ENCODE peak calls at places on chromosomes 16 and 17, in seven cellular contexts. Q is heart left ventricle; I is CD8-positive, alpha-beta T cell; C is tibial nerve; K is C1 segment of cervical spinal cord; B is NCI-H446; W is NCI-H2029 treated with DMSO at 0.1 percent for 48 hours. L is an unnamed sample.

GRCh38 chr17:39197380-39198185 is at the start of gene CACNB1:
- DNase-seq in Q (peak; percentile 89), I (peak; percentile 75), C (peak; percentile 64), K (peak; percentile 34), B (peak; percentile 67), W (no peak), L (no peak)

GRCh38 chr16:28163699-28164584 is 47.8 kb downstream of the XPO6 start:
- DNase-seq in Q (no peak), I (no peak), C (no peak), K (no peak), B (no peak), W (no peak), L (no peak)

GRCh38 chr17:9905902-9906301 is 831 bp upstream of the RCVRN start:
- DNase-seq in Q (peak; percentile 73), I (no peak), C (peak; percentile 54), K (no peak), B (no peak), W (no peak), L (no peak)

GRCh38 chr16:77899416-77899815 is 111.1 kb downstream of the VAT1L start:
- DNase-seq in Q (no peak), I (no peak), C (no peak), K (no peak), B (no peak), W (no peak), L (no peak)

GRCh38 chr16:84816023-84816422 is 3.8 kb upstream of the CRISPLD2 start:
- DNase-seq in Q (peak; percentile 28), I (no peak), C (no peak), K (no peak), B (no peak), W (no peak), L (no peak)

GRCh38 chr17:64741924-64742670 is 80.0 kb upstream of the SMURF2 start:
- DNase-seq in Q (no peak), I (no peak), C (peak; percentile 50), K (no peak), B (peak; percentile 19), W (no peak), L (no peak)

GRCh38 chr17:28982191-28982793 is 23.5 kb downstream of the SEZ6 start:
- DNase-seq in Q (no peak), I (peak; percentile 61), C (peak; percentile 48), K (no peak), B (no peak), W (peak; percentile 34), L (no peak)

GRCh38 chr17:18858567-18859245 is 775 bp downstream of the PRPSAP2 start:
- DNase-seq in Q (no peak), I (no peak), C (no peak), K (no peak), B (no peak), W (no peak), L (no peak)

GRCh38 chr16:56244612-56245011 is 53.3 kb downstream of the GNAO1 start:
- DNase-seq in Q (no peak), I (no peak), C (no peak), K (no peak), B (no peak), W (no peak), L (no peak)

L was measured in NCI-H187 treated with DMSO at 0.1 percent for 48 hours.